ENCODE peak calls at places on chromosome 13, in seven cellular contexts. W is SK-N-SH, M is GM12878, U is GM12891, N is HepG2, I is H1, Z is K562. O is an unnamed sample.
A peak's percentile ranks its signal among the peaks of the same experiment; 100 is the strongest.

GRCh38 chr13:92463134-92463533 is 763.5 kb upstream of the GPC6 start:
- DNase-seq in W (no peak), M (no peak), U (no peak), N (no peak), I (no peak), Z (no peak), O (no peak)

GRCh38 chr13:28540612-28541011 is 45.7 kb upstream of the FLT1 start:
- DNase-seq in W (no peak), M (no peak), U (no peak), N (no peak), I (no peak), Z (no peak), O (no peak)

GRCh38 chr13:32824061-32824460 is 192.2 kb upstream of the KL start:
- DNase-seq in W (no peak), M (no peak), U (no peak), N (no peak), I (no peak), Z (no peak), O (no peak)

GRCh38 chr13:94308808-94309207 is 170.7 kb downstream of the DCT start:
- DNase-seq in W (no peak), M (no peak), U (no peak), N (no peak), I (no peak), Z (no peak), O (no peak)

GRCh38 chr13:46100191-46100877 is 4.5 kb downstream of the CPB2 start:
- DNase-seq in W (no peak), M (no peak), U (no peak), N (no peak), I (no peak), Z (peak; percentile 19), O (no peak)

GRCh38 chr13:111622051-111622531 is 301.6 kb downstream of the TEX29 start:
- DNase-seq in W (no peak), M (no peak), U (no peak), N (no peak), I (no peak), Z (no peak), O (no peak)

GRCh38 chr13:47813683-47814082 is 187.4 kb downstream of the SUCLA2 start:
- DNase-seq in W (no peak), M (no peak), U (no peak), N (no peak), I (no peak), Z (no peak), O (no peak)

GRCh38 chr13:30898721-30899188 is 7.3 kb upstream of the MEDAG start:
- DNase-seq in W (no peak), M (no peak), U (no peak), N (peak; percentile 72), I (no peak), Z (no peak), O (no peak)

GRCh38 chr13:48653074-48654054 is at the start of gene CYSLTR2:
- DNase-seq in W (peak; percentile 32), M (peak; percentile 35), U (no peak), N (no peak), I (no peak), Z (no peak), O (no peak)

GRCh38 chr13:23087884-23088283 is 92.9 kb upstream of the SGCG start:
- DNase-seq in W (peak; percentile 34), M (no peak), U (peak; percentile 28), N (peak; percentile 23), I (no peak), Z (peak; percentile 31), O (no peak)

GRCh38 chr13:91684746-91685145 is 286.3 kb downstream of the GPC5 start:
- DNase-seq in W (no peak), M (no peak), U (no peak), N (no peak), I (no peak), Z (no peak), O (no peak)

GRCh38 chr13:101211261-101211660 is 205.0 kb downstream of the NALCN start:
- DNase-seq in W (no peak), M (no peak), U (no peak), N (no peak), I (no peak), Z (no peak), O (no peak)

GRCh38 chr13:42396501-42396900 is 124.5 kb downstream of the AKAP11 start:
- DNase-seq in W (no peak), M (no peak), U (no peak), N (no peak), I (no peak), Z (no peak), O (no peak)

GRCh38 chr13:43232866-43233265 is 209.5 kb downstream of the DNAJC15 start:
- DNase-seq in W (no peak), M (no peak), U (no peak), N (no peak), I (no peak), Z (no peak), O (no peak)

GRCh38 chr13:47087841-47088240 is 191.0 kb upstream of the HTR2A start:
- DNase-seq in W (no peak), M (no peak), U (no peak), N (no peak), I (no peak), Z (no peak), O (no peak)

GRCh38 chr13:108835082-108835481 is 205.7 kb downstream of the MYO16 start:
- DNase-seq in W (no peak), M (no peak), U (no peak), N (no peak), I (no peak), Z (no peak), O (no peak)

GRCh38 chr13:85445534-85445933 is 353.7 kb downstream of the SLITRK6 start:
- DNase-seq in W (no peak), M (no peak), U (no peak), N (no peak), I (no peak), Z (no peak), O (no peak)

GRCh38 chr13:99955747-99956472 is 15.7 kb downstream of the ZIC5 start:
- DNase-seq in W (no peak), M (no peak), U (no peak), N (no peak), I (no peak), Z (no peak), O (no peak)

GRCh38 chr13:106530907-106531520 is 4.4 kb downstream of the EFNB2 start:
- DNase-seq in W (no peak), M (no peak), U (no peak), N (no peak), I (no peak), Z (no peak), O (no peak)

GRCh38 chr13:91482427-91482826 is 84.0 kb downstream of the GPC5 start:
- DNase-seq in W (peak; percentile 2), M (no peak), U (no peak), N (no peak), I (no peak), Z (no peak), O (no peak)

GRCh38 chr13:54733639-54734038 is 1705.0 kb downstream of the OLFM4 start:
- DNase-seq in W (no peak), M (no peak), U (no peak), N (peak; percentile 3), I (peak; percentile 2), Z (no peak), O (no peak)

GRCh38 chr13:66265446-66265845 is 964.7 kb downstream of the PCDH9 start:
- DNase-seq in W (no peak), M (no peak), U (no peak), N (no peak), I (no peak), Z (no peak), O (no peak)

GRCh38 chr13:41500501-41500900 is 43.2 kb downstream of the RGCC start:
- DNase-seq in W (no peak), M (no peak), U (no peak), N (no peak), I (no peak), Z (no peak), O (no peak)

DNA sequence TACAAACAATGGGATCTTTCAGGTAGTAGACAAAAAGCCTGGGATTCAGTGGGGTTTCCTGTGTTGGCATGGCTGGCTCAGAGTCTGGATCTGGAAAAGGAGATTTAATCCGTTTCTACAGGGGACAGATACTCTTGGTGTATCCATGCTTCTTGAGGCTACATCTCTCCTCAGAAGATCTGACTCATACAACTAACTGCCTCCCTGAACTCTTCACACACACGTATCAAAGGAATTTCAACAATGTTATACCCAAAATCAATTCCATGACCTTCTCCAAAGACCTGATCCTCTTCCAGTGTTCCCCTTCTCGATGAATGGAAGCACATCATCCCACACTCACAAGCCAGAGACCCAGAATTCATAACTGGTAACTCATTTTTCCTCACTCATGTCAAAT is 435.3 kb upstream of the NBEA start:
- DNase-seq in W (no peak), M (no peak), U (no peak), N (no peak), I (no peak), Z (no peak), O (no peak)
- TF ChIP-seq TAF1 in W (no peak), M (no peak), U (no peak), N (no peak), I (no peak), Z (no peak), O (no peak)

GRCh38 chr13:44755872-44756271 is 179.7 kb upstream of the TSC22D1 start:
- DNase-seq in W (no peak), M (no peak), U (no peak), N (peak; percentile 18), I (no peak), Z (no peak), O (no peak)

GRCh38 chr13:44749906-44750305 is 173.8 kb upstream of the TSC22D1 start:
- DNase-seq in W (no peak), M (no peak), U (no peak), N (no peak), I (no peak), Z (no peak), O (no peak)

GRCh38 chr13:44748439-44748838 is 172.3 kb upstream of the TSC22D1 start:
- DNase-seq in W (no peak), M (no peak), U (no peak), N (no peak), I (no peak), Z (no peak), O (no peak)

GRCh38 chr13:44750618-44751017 is 174.5 kb upstream of the TSC22D1 start:
- DNase-seq in W (no peak), M (no peak), U (no peak), N (no peak), I (no peak), Z (no peak), O (no peak)

GRCh38 chr13:44752184-44752583 is 176.1 kb upstream of the TSC22D1 start:
- DNase-seq in W (no peak), M (no peak), U (no peak), N (peak; percentile 48), I (no peak), Z (no peak), O (no peak)
- TF ChIP-seq POLR2AphosphoS5 in W (no peak), M (no peak), U (no peak), N (no peak), I (no peak), Z (no peak), O (no peak)

GRCh38 chr13:95343944-95344343 is 42.7 kb upstream of the ABCC4 start:
- DNase-seq in W (no peak), M (no peak), U (no peak), N (no peak), I (no peak), Z (no peak), O (no peak)
- TF ChIP-seq TAF1 in W (no peak), M (no peak), U (no peak), N (no peak), I (no peak), Z (no peak), O (no peak)

DNA sequence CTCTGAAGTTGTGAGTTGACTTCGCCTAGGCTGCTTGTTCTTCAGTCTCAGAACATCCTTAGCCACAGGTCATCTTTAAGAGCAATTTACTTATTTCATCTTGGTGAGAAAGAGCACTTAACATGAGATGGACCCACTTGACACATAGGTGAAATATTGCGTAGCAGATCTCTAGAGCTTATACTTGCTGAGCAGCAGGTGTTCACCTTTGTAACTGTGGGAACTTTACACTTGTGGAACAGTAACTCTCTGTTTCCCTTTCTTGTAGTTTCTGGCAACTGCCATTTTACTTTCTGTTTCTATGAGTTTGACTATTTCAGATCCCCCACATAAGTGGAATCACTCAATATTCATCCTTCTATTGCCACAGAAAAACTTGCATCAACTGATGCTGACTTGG is 95.7 kb downstream of the SLC10A2 start:
- DNase-seq in W (no peak), M (peak; percentile 92), U (peak; percentile 8), N (no peak), I (no peak), Z (no peak), O (no peak)
- TF ChIP-seq POLR2AphosphoS5 in W (no peak), M (no peak), U (no peak), N (no peak), I (no peak), Z (no peak), O (no peak)